ENCODE peak calls at places on chromosomes 16 and 17, in six cellular contexts. L is A549, K is K562, J is GM12878, T is NB4, X is HepG2. N is an unnamed sample.

GRCh38 chr17:14622622-14623101 is 321.8 kb downstream of the HS3ST3B1 start:
- DNase-seq in L (no peak), K (no peak), J (no peak), T (peak; percentile 57), X (no peak), N (no peak)

GRCh38 chr16:12067714-12068401 is 91.3 kb downstream of the SNX29 start:
- DNase-seq in L (peak; percentile 81), K (peak; percentile 83), J (no peak), T (peak; percentile 82), X (peak; percentile 84), N (peak; percentile 80)

GRCh38 chr17:29726721-29727252 is 104.1 kb upstream of the CORO6 start:
- DNase-seq in L (peak; percentile 43), K (peak; percentile 79), J (peak; percentile 55), T (peak; percentile 87), X (no peak), N (peak; percentile 96)

GRCh38 chr16:68146583-68146982 is 61.4 kb downstream of the NFATC3 start:
- DNase-seq in L (peak; percentile 39), K (peak; percentile 21), J (no peak), T (peak; percentile 13), X (peak; percentile 50), N (peak; percentile 53)

GRCh38 chr17:35189291-35189690 is 4.9 kb downstream of the SLC35G3 start:
- DNase-seq in L (no peak), K (no peak), J (no peak), T (peak; percentile 75), X (no peak), N (no peak)

GRCh38 chr17:30969989-30970680 is 704 bp upstream of the RNF135 start:
- DNase-seq in L (no peak), K (no peak), J (no peak), T (peak; percentile 59), X (no peak), N (no peak)

GRCh38 chr17:20952183-20952582 is 90.6 kb downstream of the USP22 start:
- DNase-seq in L (no peak), K (no peak), J (no peak), T (no peak), X (no peak), N (no peak)

GRCh38 chr16:64626771-64627170 is 495.1 kb downstream of the CDH11 start:
- DNase-seq in L (no peak), K (no peak), J (no peak), T (no peak), X (no peak), N (no peak)

GRCh38 chr16:84281077-84281476 is 13.6 kb upstream of the WFDC1 start:
- DNase-seq in L (peak; percentile 57), K (peak; percentile 62), J (no peak), T (peak; percentile 56), X (no peak), N (no peak)

GRCh38 chr17:35051183-35051578 is 12.3 kb downstream of the RFFL start:
- DNase-seq in L (no peak), K (peak; percentile 68), J (no peak), T (peak; percentile 90), X (peak; percentile 81), N (peak; percentile 71)

GRCh38 chr17:61806941-61807340 is 56.4 kb downstream of the BRIP1 start:
- DNase-seq in L (no peak), K (no peak), J (no peak), T (no peak), X (no peak), N (no peak)

GRCh38 chr16:85716016-85716679 is 27.4 kb upstream of the GINS2 start:
- DNase-seq in L (no peak), K (no peak), J (no peak), T (no peak), X (no peak), N (no peak)

GRCh38 chr17:49401971-49402491 is 12.7 kb downstream of the PHB1 start:
- DNase-seq in L (no peak), K (no peak), J (no peak), T (no peak), X (no peak), N (no peak)

GRCh38 chr16:79372504-79373184 is 227.9 kb downstream of the MAF start:
- DNase-seq in L (peak; percentile 41), K (no peak), J (no peak), T (peak; percentile 54), X (no peak), N (no peak)

GRCh38 chr16:4052801-4053662 is 63.2 kb downstream of the ADCY9 start:
- DNase-seq in L (no peak), K (no peak), J (no peak), T (peak; percentile 88), X (no peak), N (peak; percentile 31)

GRCh38 chr16:86929149-86929871 is 351.0 kb downstream of the FOXL1 start:
- DNase-seq in L (no peak), K (peak; percentile 80), J (no peak), T (peak; percentile 16), X (no peak), N (peak; percentile 96)

GRCh38 chr17:6667516-6667915 is 16.0 kb downstream of the C17orf100 start:
- DNase-seq in L (no peak), K (no peak), J (no peak), T (peak; percentile 17), X (no peak), N (no peak)

GRCh38 chr16:1308036-1308976 is 1.1 kb upstream of the UBE2I start:
- DNase-seq in L (peak; percentile 90), K (no peak), J (no peak), T (no peak), X (peak; percentile 52), N (no peak)

GRCh38 chr17:6374761-6375312 is 60.1 kb downstream of the AIPL1 start:
- DNase-seq in L (peak; percentile 66), K (peak; percentile 11), J (no peak), T (no peak), X (no peak), N (peak; percentile 11)

GRCh38 chr17:82683534-82683933 is 15.0 kb downstream of the RAB40B start:
- DNase-seq in L (no peak), K (no peak), J (no peak), T (no peak), X (no peak), N (no peak)

GRCh38 chr16:30951785-30952184 is 2.9 kb downstream of the ORAI3 start:
- DNase-seq in L (no peak), K (no peak), J (no peak), T (no peak), X (no peak), N (peak; percentile 67)

GRCh38 chr17:30556374-30557332 is 79.4 kb downstream of the GOSR1 start:
- DNase-seq in L (no peak), K (no peak), J (no peak), T (no peak), X (no peak), N (no peak)

GRCh38 chr17:28324272-28324745 is 5.3 kb downstream of the TMEM97 start:
- DNase-seq in L (peak; percentile 32), K (no peak), J (no peak), T (no peak), X (no peak), N (no peak)

GRCh38 chr16:58110590-58111330 is 18.4 kb downstream of the CFAP20 start:
- DNase-seq in L (no peak), K (no peak), J (no peak), T (no peak), X (no peak), N (no peak)

GRCh38 chr17:28396635-28397239 is 9.3 kb downstream of the SLC46A1 start:
- DNase-seq in L (no peak), K (no peak), J (no peak), T (peak; percentile 19), X (no peak), N (no peak)

GRCh38 chr17:78377858-78378224 is 608 bp upstream of the PGS1 start:
- DNase-seq in L (peak; percentile 51), K (peak; percentile 53), J (no peak), T (no peak), X (no peak), N (no peak)

GRCh38 chr17:77908501-77908900 is 50.0 kb upstream of the TNRC6C start:
- DNase-seq in L (no peak), K (no peak), J (no peak), T (no peak), X (no peak), N (no peak)

GRCh38 chr16:21336231-21336630 is 58.1 kb upstream of the CRYM start:
- DNase-seq in L (no peak), K (no peak), J (no peak), T (no peak), X (no peak), N (no peak)
- TF ChIP-seq MAX in L (no peak), K (no peak), J (no peak), T (no peak), X (no peak), N (no peak)

DNA sequence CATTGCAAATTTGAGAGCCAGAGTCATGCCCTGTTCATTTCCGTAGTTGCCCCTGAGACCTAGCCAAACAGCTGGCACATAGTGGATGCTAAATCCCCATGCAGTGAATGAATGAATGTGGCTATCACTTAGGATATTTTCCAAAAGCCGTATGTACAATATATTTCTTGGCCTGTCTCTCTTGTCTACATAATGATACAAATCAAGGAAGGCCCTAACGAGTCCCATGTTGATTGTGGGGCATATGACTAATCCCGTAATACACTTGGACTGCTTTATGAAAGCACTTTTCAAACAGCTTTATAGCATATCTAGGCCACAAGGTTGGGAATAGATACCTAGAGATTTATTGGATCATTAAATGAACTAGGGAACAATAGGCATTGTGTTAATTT is 478.0 kb downstream of the SLC39A11 start:
- DNase-seq in L (peak; percentile 36), K (no peak), J (no peak), T (no peak), X (no peak), N (no peak)
- TF ChIP-seq MYC in L (no peak), K (no peak), J (no peak), T (no peak), X (no peak), N (no peak)

DNA sequence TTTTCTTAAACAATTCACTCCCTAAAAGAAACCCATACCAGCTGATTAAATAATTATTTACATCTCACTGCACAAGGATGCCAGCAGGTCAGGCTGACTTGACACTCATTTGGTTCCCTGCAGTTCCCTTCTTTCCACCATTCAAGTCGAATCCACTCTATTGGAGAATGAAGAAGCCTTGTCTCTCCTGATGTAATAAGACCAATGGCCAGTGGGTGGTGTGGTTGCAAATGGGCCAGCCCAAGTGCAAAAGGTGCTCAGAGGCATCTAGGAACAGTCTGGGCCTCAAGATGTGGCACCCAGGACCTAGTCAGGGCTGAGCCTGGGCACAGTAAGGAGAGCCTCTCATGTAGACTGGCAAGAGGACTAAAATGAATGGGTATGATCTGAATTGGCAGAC is 9.3 kb downstream of the C16orf78 start:
- DNase-seq in L (peak; percentile 22), K (peak; percentile 16), J (no peak), T (peak; percentile 12), X (peak; percentile 13), N (no peak)
- TF ChIP-seq CTCF in L (no peak), K (peak; percentile 32), J (peak; percentile 17), T (peak; percentile 29), X (peak; percentile 39), N (no peak)

GRCh38 chr17:48297825-48298224 is 132.2 kb downstream of the SKAP1 start:
- DNase-seq in L (no peak), K (no peak), J (no peak), T (no peak), X (no peak), N (no peak)

GRCh38 chr17:48294989-48295892 is 134.8 kb downstream of the SKAP1 start:
- DNase-seq in L (peak; percentile 35), K (peak; percentile 41), J (peak; percentile 47), T (peak; percentile 67), X (no peak), N (peak; percentile 76)

GRCh38 chr17:48296453-48296852 is 133.6 kb downstream of the SKAP1 start:
- DNase-seq in L (no peak), K (no peak), J (no peak), T (no peak), X (no peak), N (no peak)

GRCh38 chr17:48301002-48301401 is 129.0 kb downstream of the SKAP1 start:
- DNase-seq in L (no peak), K (no peak), J (no peak), T (no peak), X (no peak), N (no peak)

GRCh38 chr17:48299760-48300159 is 130.3 kb downstream of the SKAP1 start:
- DNase-seq in L (no peak), K (no peak), J (peak; percentile 57), T (no peak), X (no peak), N (no peak)
- TF ChIP-seq MAX in L (no peak), K (no peak), J (no peak), T (no peak), X (no peak), N (no peak)